ENCODE peak calls at places on chromosome 7, in seven cellular contexts. G, A, K, Z, D, W and Q are unnamed samples.

GRCh38 chr7:27156901-27157716 is 634 bp upstream of the HOXA7 start:
- DNase-seq in Z (no peak), G (peak; percentile 20), K (peak; percentile 14), A (no peak), D (peak; percentile 64), W (no peak), Q (no peak)

GRCh38 chr7:27097686-27098492 is 2.1 kb upstream of the HOXA1 start:
- DNase-seq in K (no peak), W (no peak), A (no peak), Z (no peak), D (peak; percentile 61), G (no peak), Q (no peak)

GRCh38 chr7:100966542-100967291 is 2.6 kb upstream of the MUC12 start:
- DNase-seq in A (no peak), K (peak; percentile 50), D (peak; percentile 70), W (no peak), Z (no peak), G (no peak), Q (no peak)

GRCh38 chr7:52091101-52091500 is 774.5 kb upstream of the COBL start:
- DNase-seq in W (no peak), A (no peak), D (no peak), K (no peak), Z (no peak), G (no peak), Q (no peak)

GRCh38 chr7:86975914-86976313 is 83.5 kb downstream of the ELAPOR2 start:
- DNase-seq in K (no peak), W (no peak), A (no peak), D (no peak), G (no peak), Z (no peak), Q (no peak)

GRCh38 chr7:106216517-106217088 is 68.2 kb downstream of the NAMPT start:
- DNase-seq in Z (no peak), D (no peak), K (no peak), W (peak; percentile 98), G (no peak), A (peak; percentile 99), Q (no peak)

GRCh38 chr7:50807026-50807730 is 24.5 kb upstream of the GRB10 start:
- DNase-seq in W (no peak), D (no peak), Z (no peak), G (no peak), A (peak; percentile 57), K (no peak), Q (no peak)

GRCh38 chr7:151383638-151384351 is 26.0 kb downstream of the WDR86 start:
- DNase-seq in D (no peak), Z (no peak), W (no peak), G (no peak), A (no peak), K (peak; percentile 23), Q (no peak)

GRCh38 chr7:73896454-73896853 is 35.5 kb downstream of the TMEM270 start:
- DNase-seq in A (peak; percentile 52), Z (peak; percentile 70), K (no peak), D (no peak), W (no peak), G (no peak), Q (no peak)

GRCh38 chr7:36185732-36186131 is 32.7 kb downstream of the EEPD1 start:
- DNase-seq in K (no peak), W (peak; percentile 8), D (no peak), Z (no peak), A (no peak), G (no peak), Q (no peak)

GRCh38 chr7:129902788-129903422 is 49.9 kb downstream of the UBE2H start:
- DNase-seq in W (no peak), Z (no peak), G (no peak), A (no peak), D (no peak), K (no peak), Q (no peak)

GRCh38 chr7:159036916-159037605 is 107.6 kb downstream of the VIPR2 start:
- DNase-seq in Z (no peak), K (peak; percentile 53), G (no peak), W (no peak), A (no peak), D (peak; percentile 54), Q (no peak)

GRCh38 chr7:142445019-142445686 is 187.3 kb upstream of the PRSS58 start:
- DNase-seq in Z (no peak), D (no peak), A (no peak), K (peak; percentile 75), G (no peak), W (no peak), Q (no peak)

GRCh38 chr7:17406756-17407155 is 108.3 kb downstream of the AHR start:
- DNase-seq in Z (no peak), K (no peak), A (peak; percentile 73), G (no peak), D (no peak), W (peak; percentile 27), Q (no peak)

GRCh38 chr7:22561356-22561755 is 61.4 kb upstream of the STEAP1B start:
- DNase-seq in K (peak; percentile 86), Z (no peak), W (peak; percentile 99), A (peak; percentile 99), G (no peak), D (no peak), Q (no peak)

GRCh38 chr7:91685544-91685943 is 195.0 kb downstream of the MTERF1 start:
- DNase-seq in G (no peak), Z (no peak), K (no peak), D (no peak), A (peak; percentile 83), W (peak; percentile 77), Q (no peak)

GRCh38 chr7:30575910-30576309 is 18.8 kb upstream of the GARS1 start:
- DNase-seq in G (no peak), Z (no peak), W (no peak), D (no peak), K (no peak), A (no peak), Q (no peak)

GRCh38 chr7:151209588-151209987 is 700 bp downstream of the H2BK1 start:
- DNase-seq in G (no peak), D (no peak), Z (no peak), K (no peak), W (no peak), A (no peak), Q (no peak)

GRCh38 chr7:137142376-137142775 is 201.2 kb downstream of the PTN start:
- DNase-seq in G (no peak), Z (no peak), D (no peak), K (no peak), A (peak; percentile 40), W (no peak), Q (no peak)

GRCh38 chr7:138625084-138625848 is 75.9 kb downstream of the SVOPL start:
- DNase-seq in G (no peak), D (no peak), K (no peak), Z (no peak), W (peak; percentile 15), A (no peak), Q (no peak)

GRCh38 chr7:4661871-4662270 is 20.2 kb upstream of the FOXK1 start:
- DNase-seq in K (no peak), D (no peak), W (peak; percentile 59), Z (no peak), A (no peak), G (no peak), Q (no peak)

GRCh38 chr7:78752554-78752953 is 700.9 kb downstream of the MAGI2 start:
- DNase-seq in D (no peak), G (no peak), Z (no peak), A (no peak), W (no peak), K (no peak), Q (no peak)

GRCh38 chr7:47314728-47315601 is 266.9 kb downstream of the TNS3 start:
- DNase-seq in Z (no peak), W (peak; percentile 56), A (peak; percentile 66), G (no peak), K (no peak), D (peak; percentile 34), Q (no peak)

GRCh38 chr7:18393465-18394118 is 102.0 kb upstream of the HDAC9 start:
- DNase-seq in D (no peak), K (no peak), W (no peak), A (no peak), Z (no peak), G (no peak), Q (no peak)

GRCh38 chr7:44505595-44505994 is 15.1 kb upstream of the NUDCD3 start:
- DNase-seq in A (no peak), W (no peak), G (no peak), K (no peak), Z (peak; percentile 38), D (no peak), Q (no peak)

GRCh38 chr7:98051118-98051744 is 55.4 kb upstream of the LMTK2 start:
- DNase-seq in D (peak; percentile 51), G (no peak), Z (peak; percentile 43), K (peak; percentile 96), W (no peak), A (no peak), Q (no peak)

GRCh38 chr7:366171-366916 is 76.4 kb downstream of the FOXL3 start:
- DNase-seq in G (no peak), A (peak; percentile 24), D (peak; percentile 14), K (no peak), W (peak; percentile 21), Z (no peak), Q (no peak)

DNA sequence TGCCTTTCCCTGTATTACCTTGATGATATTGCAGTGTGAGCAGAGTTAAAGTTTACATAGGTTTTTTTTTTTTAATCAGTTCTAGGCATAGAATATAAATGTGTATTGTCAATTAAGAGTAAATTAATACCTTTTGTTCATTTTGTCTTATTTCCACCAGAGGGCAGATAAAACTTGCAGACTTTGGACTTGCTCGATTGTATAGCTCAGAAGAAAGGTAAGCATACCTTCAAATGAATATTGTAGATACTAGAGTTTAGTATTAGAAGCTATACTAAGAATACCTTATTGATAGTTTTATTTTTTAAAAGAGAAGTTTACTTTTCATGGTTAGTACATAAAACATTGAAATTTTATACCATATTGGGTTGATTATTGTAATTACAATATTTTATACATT is 86.8 kb downstream of the MPLKIP start:
- DNase-seq in G (no peak), A (no peak), Z (peak; percentile 5), W (no peak), D (no peak), K (no peak), Q (no peak)
- TF ChIP-seq CTCF in G (no peak), A (peak; percentile 23), Z (no peak), W (peak; percentile 18), D (no peak), K (no peak), Q (no peak)

GRCh38 chr7:135160858-135161653 is 9.5 kb downstream of the CYREN start:
- DNase-seq in A (peak; percentile 24), Z (no peak), W (peak; percentile 41), G (no peak), D (no peak), K (no peak), Q (no peak)
- TF ChIP-seq CTCF in A (peak; percentile 5), Z (no peak), W (no peak), G (no peak), D (no peak), K (no peak), Q (no peak)

DNA sequence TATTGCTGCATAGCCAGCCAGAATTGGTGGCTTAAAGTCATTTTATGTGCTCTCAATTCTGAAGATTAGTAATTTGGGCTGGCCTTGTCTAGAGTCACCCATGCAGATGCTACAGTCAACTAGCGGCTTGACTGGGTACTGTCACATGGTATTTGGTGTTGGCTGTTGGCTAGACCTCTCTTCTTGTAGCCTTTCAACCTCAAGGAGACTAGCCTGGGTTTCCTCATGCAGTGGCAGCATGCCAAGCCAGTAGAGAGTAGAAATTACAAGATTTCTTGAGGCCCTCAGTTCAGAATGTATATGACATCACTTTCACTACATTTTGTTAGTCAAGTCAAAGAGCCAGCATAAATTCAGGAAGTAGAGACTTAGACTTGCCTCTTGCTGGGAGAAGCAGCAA is 3.7 kb upstream of the ZNF800 start:
- DNase-seq in G (no peak), K (peak; percentile 33), A (peak; percentile 33), W (peak; percentile 46), Z (peak; percentile 85), D (no peak), Q (no peak)
- TF ChIP-seq CTCF in G (no peak), K (peak; percentile 37), A (peak; percentile 10), W (no peak), Z (peak; percentile 23), D (no peak), Q (no peak)

GRCh38 chr7:88967432-88967831 is 171.9 kb upstream of the TEX47 start:
- DNase-seq in A (no peak), G (no peak), W (no peak), Z (no peak), D (no peak), K (no peak), Q (no peak)
- TF ChIP-seq CTCF in A (no peak), G (no peak), W (no peak), Z (no peak), D (no peak), K (no peak), Q (no peak)